ENCODE peak calls at places on chromosomes 2 and 18, in four cellular contexts. U is AG10803; J is T-helper 22 cell; Z is CD8-positive, alpha-beta T cell. I is an unnamed sample.

GRCh38 chr18:34932363-34932762 is 108.8 kb upstream of the MAPRE2 start:
- DNase-seq in J (no peak), U (no peak), Z (no peak), I (no peak)

GRCh38 chr18:49018961-49019445 is 68.2 kb upstream of the SMAD7 start:
- DNase-seq in Z (no peak), U (no peak), J (no peak), I (no peak)

GRCh38 chr2:224401641-224402342 is at the start of gene FAM124B:
- DNase-seq in U (peak; percentile 29), J (peak; percentile 9), Z (no peak), I (peak; percentile 51)

GRCh38 chr18:33557706-33558105 is 20.3 kb upstream of the ASXL3 start:
- DNase-seq in Z (no peak), U (no peak), J (no peak), I (no peak)

GRCh38 chr2:42878581-42878980 is 86.2 kb upstream of the HAAO start:
- DNase-seq in U (no peak), J (no peak), Z (no peak), I (no peak)

GRCh38 chr2:46098606-46099005 is 198.6 kb upstream of the EPAS1 start:
- DNase-seq in Z (no peak), U (peak; percentile 89), J (no peak), I (peak; percentile 49)

GRCh38 chr2:20642026-20642971 is 8.6 kb downstream of the HS1BP3 start:
- DNase-seq in J (peak; percentile 34), U (peak; percentile 53), Z (peak; percentile 70), I (no peak)

GRCh38 chr2:161068670-161069069 is 91.6 kb upstream of the TANK start:
- DNase-seq in J (no peak), U (peak; percentile 35), Z (no peak), I (no peak)

GRCh38 chr2:219197388-219197787 is 9.2 kb upstream of the ZFAND2B start:
- DNase-seq in J (no peak), U (no peak), Z (no peak), I (no peak)

GRCh38 chr2:141021611-141022010 is 1109.2 kb downstream of the LRP1B start:
- DNase-seq in U (no peak), J (no peak), Z (no peak), I (no peak)

GRCh38 chr2:161030260-161031063 is 129.8 kb upstream of the TANK start:
- DNase-seq in J (no peak), Z (no peak), U (peak; percentile 99), I (peak; percentile 98)

GRCh38 chr18:11821208-11821607 is 30.0 kb upstream of the CHMP1B start:
- DNase-seq in U (no peak), J (no peak), Z (no peak), I (no peak)

GRCh38 chr2:126650994-126651393 is 5.0 kb upstream of the GYPC start:
- DNase-seq in U (no peak), Z (no peak), J (no peak), I (no peak)

GRCh38 chr18:37019157-37019571 is 190.2 kb downstream of the KIAA1328 start:
- DNase-seq in J (no peak), Z (no peak), U (peak; percentile 18), I (no peak)

GRCh38 chr2:54471221-54471711 is 15.1 kb downstream of the SPTBN1 start:
- DNase-seq in Z (no peak), U (peak; percentile 68), J (no peak), I (no peak)

GRCh38 chr2:120511546-120512320 is 165.8 kb downstream of the INHBB start:
- DNase-seq in Z (no peak), U (no peak), J (no peak), I (no peak)